ENCODE peak calls at places on chromosomes 11 and 22, in nine cellular contexts. Q, D, O, P, K, L, I, N and H are unnamed samples.

GRCh38 chr11:119618208-119618909 is 110.6 kb downstream of the NECTIN1 start:
- DNase-seq in N (no peak), Q (no peak), K (peak; percentile 91), L (peak; percentile 14), I (no peak), O (peak; percentile 41), D (no peak), P (no peak), H (no peak)

GRCh38 chr22:17098379-17098819 is 13.6 kb downstream of the IL17RA start:
- DNase-seq in Q (no peak), L (peak; percentile 33), I (no peak), D (no peak), P (peak; percentile 39), O (no peak), K (peak; percentile 100), N (no peak), H (no peak)

GRCh38 chr11:116576523-116576922 is 196.3 kb downstream of the BUD13 start:
- DNase-seq in N (no peak), Q (no peak), K (no peak), P (peak; percentile 15), L (no peak), O (no peak), D (peak; percentile 52), I (no peak), H (no peak)

GRCh38 chr22:50546326-50547230 is 879 bp downstream of the KLHDC7B start:
- DNase-seq in P (no peak), D (no peak), Q (no peak), O (no peak), I (no peak), K (no peak), L (no peak), N (no peak), H (no peak)

GRCh38 chr11:18265949-18266348 is at the start of gene SAA1:
- DNase-seq in D (peak; percentile 74), N (no peak), I (no peak), L (peak; percentile 24), Q (no peak), K (no peak), O (no peak), P (no peak), H (no peak)

GRCh38 chr11:33463059-33463458 is 205.9 kb downstream of the HIPK3 start:
- DNase-seq in L (peak; percentile 63), P (no peak), I (no peak), O (no peak), K (no peak), Q (no peak), N (no peak), D (peak; percentile 42), H (no peak)

GRCh38 chr11:910044-910588 is 494 bp downstream of the CHID1 start:
- DNase-seq in O (peak; percentile 32), Q (no peak), P (peak; percentile 59), D (no peak), K (no peak), I (peak; percentile 58), N (no peak), L (no peak), H (peak; percentile 22)

GRCh38 chr22:48370508-48371325 is 1457.0 kb downstream of the BRD1 start:
- DNase-seq in Q (peak; percentile 17), P (no peak), L (no peak), O (no peak), K (no peak), I (no peak), D (no peak), N (peak; percentile 78), H (no peak)

GRCh38 chr22:48178536-48178935 is 1416.1 kb downstream of the TBC1D22A start:
- DNase-seq in K (no peak), L (no peak), I (no peak), Q (no peak), D (no peak), P (no peak), O (no peak), N (no peak), H (no peak)